ENCODE peak calls at places on chromosomes 12 and 14, in five cellular contexts. One of them, this sample, is unnamed.

GRCh38 chr12:121189061-121189886 is 20.7 kb upstream of the P2RX4 start:
- DNase-seq in T1000: no peak
- DNase-seq in NCI-H774: no peak
- DNase-seq in Calu3: no peak
- DNase-seq in neural progenitor cell: no peak
- DNase-seq in this sample: no peak

GRCh38 chr14:80955434-80955939 is at the start of gene TSHR:
- DNase-seq in T1000: no peak
- DNase-seq in NCI-H774: no peak
- DNase-seq in Calu3: no peak
- DNase-seq in neural progenitor cell: peak; percentile 23
- DNase-seq in this sample: no peak

GRCh38 chr12:57479376-57480115 is at the start of gene ARHGAP9:
- DNase-seq in T1000: no peak
- DNase-seq in NCI-H774: no peak
- DNase-seq in Calu3: no peak
- DNase-seq in neural progenitor cell: no peak
- DNase-seq in this sample: no peak

GRCh38 chr14:74414380-74414779 is 11.6 kb downstream of the SYNDIG1L start:
- DNase-seq in T1000: no peak
- DNase-seq in NCI-H774: no peak
- DNase-seq in Calu3: no peak
- DNase-seq in neural progenitor cell: peak; percentile 77
- DNase-seq in this sample: no peak

GRCh38 chr14:50977863-50978520 is 33.7 kb upstream of the PYGL start:
- DNase-seq in T1000: no peak
- DNase-seq in NCI-H774: no peak
- DNase-seq in Calu3: no peak
- DNase-seq in neural progenitor cell: no peak
- DNase-seq in this sample: no peak

GRCh38 chr14:77111021-77111420 is 13.0 kb downstream of the CIPC start:
- DNase-seq in T1000: no peak
- DNase-seq in NCI-H774: no peak
- DNase-seq in Calu3: no peak
- DNase-seq in neural progenitor cell: peak; percentile 95
- DNase-seq in this sample: no peak

GRCh38 chr14:73787760-73788508 is 63.7 kb upstream of the PTGR2 start:
- DNase-seq in T1000: no peak
- DNase-seq in NCI-H774: no peak
- DNase-seq in Calu3: no peak
- DNase-seq in neural progenitor cell: peak; percentile 28
- DNase-seq in this sample: peak; percentile 38

GRCh38 chr14:61508526-61508925 is 186.8 kb upstream of the HIF1A start:
- DNase-seq in T1000: no peak
- DNase-seq in NCI-H774: no peak
- DNase-seq in Calu3: no peak
- DNase-seq in neural progenitor cell: no peak
- DNase-seq in this sample: no peak

GRCh38 chr12:75720807-75721206 is 209.4 kb upstream of the KRR1 start:
- DNase-seq in T1000: no peak
- DNase-seq in NCI-H774: no peak
- DNase-seq in Calu3: no peak
- DNase-seq in neural progenitor cell: peak; percentile 22
- DNase-seq in this sample: peak; percentile 44

GRCh38 chr14:73462078-73462715 is 3.9 kb upstream of the NUMB start:
- DNase-seq in T1000: no peak
- DNase-seq in NCI-H774: peak; percentile 41
- DNase-seq in Calu3: peak; percentile 80
- DNase-seq in neural progenitor cell: peak; percentile 19
- DNase-seq in this sample: peak; percentile 86

GRCh38 chr14:36214476-36215216 is 38.1 kb upstream of the PTCSC3 start:
- DNase-seq in T1000: no peak
- DNase-seq in NCI-H774: peak; percentile 19
- DNase-seq in Calu3: no peak
- DNase-seq in neural progenitor cell: peak; percentile 49
- DNase-seq in this sample: no peak

GRCh38 chr12:119328111-119328510 is 6.4 kb upstream of the CCDC60 start:
- DNase-seq in T1000: no peak
- DNase-seq in NCI-H774: no peak
- DNase-seq in Calu3: peak; percentile 40
- DNase-seq in neural progenitor cell: peak; percentile 63
- DNase-seq in this sample: peak; percentile 33

GRCh38 chr12:42135264-42135814 is 9.3 kb downstream of the GXYLT1 start:
- DNase-seq in T1000: no peak
- DNase-seq in NCI-H774: no peak
- DNase-seq in Calu3: no peak
- DNase-seq in neural progenitor cell: no peak
- DNase-seq in this sample: no peak

GRCh38 chr14:30273564-30273880 is 285.4 kb upstream of the G2E3 start:
- DNase-seq in T1000: no peak
- DNase-seq in NCI-H774: no peak
- DNase-seq in Calu3: no peak
- DNase-seq in neural progenitor cell: no peak
- DNase-seq in this sample: no peak

GRCh38 chr12:49195734-49196133 is 6.9 kb upstream of the TUBA1A start:
- DNase-seq in T1000: no peak
- DNase-seq in NCI-H774: no peak
- DNase-seq in Calu3: no peak
- DNase-seq in neural progenitor cell: no peak
- DNase-seq in this sample: no peak

GRCh38 chr12:70252832-70253231 is 9.6 kb downstream of the CNOT2 start:
- DNase-seq in T1000: no peak
- DNase-seq in NCI-H774: no peak
- DNase-seq in Calu3: no peak
- DNase-seq in neural progenitor cell: no peak
- DNase-seq in this sample: no peak

GRCh38 chr12:102298022-102298421 is 100.4 kb upstream of the PMCH start:
- DNase-seq in T1000: no peak
- DNase-seq in NCI-H774: no peak
- DNase-seq in Calu3: no peak
- DNase-seq in neural progenitor cell: no peak
- DNase-seq in this sample: no peak

GRCh38 chr14:105532735-105533141 is 6.4 kb downstream of the TMEM121 start:
- DNase-seq in T1000: no peak
- DNase-seq in NCI-H774: no peak
- DNase-seq in Calu3: peak; percentile 50
- DNase-seq in neural progenitor cell: peak; percentile 45
- DNase-seq in this sample: no peak

GRCh38 chr14:103870144-103870876 is 22.9 kb upstream of the PPP1R13B start:
- DNase-seq in T1000: no peak
- DNase-seq in NCI-H774: no peak
- DNase-seq in Calu3: no peak
- DNase-seq in neural progenitor cell: no peak
- DNase-seq in this sample: no peak

This sample was measured in HT-29.